ENCODE peak calls at places on chromosomes 6 and 20, in eight cellular contexts. X is GM13977, R is A673, P is brain microvascular endothelial cell, Y is HCT116, K is GM12865, V is left lung, M is WTC11. W is an unnamed sample.

GRCh38 chr6:109671721-109672120 is 19.3 kb downstream of the AK9 start:
- DNase-seq in X (no peak), R (no peak), P (peak; percentile 72), Y (no peak), K (no peak), V (no peak), M (no peak), W (no peak)

GRCh38 chr6:146336200-146336599 is 207.4 kb upstream of the RAB32 start:
- DNase-seq in X (no peak), R (peak; percentile 89), P (no peak), Y (no peak), K (no peak), V (no peak), M (no peak), W (no peak)

GRCh38 chr6:41712651-41713103 is 22.7 kb downstream of the TFEB start:
- DNase-seq in X (no peak), R (no peak), P (no peak), Y (no peak), K (no peak), V (peak; percentile 82), M (no peak), W (no peak)

GRCh38 chr6:74879234-74879633 is 326.6 kb downstream of the COL12A1 start:
- DNase-seq in X (no peak), R (no peak), P (peak; percentile 61), Y (no peak), K (no peak), V (no peak), M (no peak), W (no peak)

GRCh38 chr6:37059344-37060194 is 54.1 kb downstream of the FGD2 start:
- DNase-seq in X (no peak), R (peak; percentile 91), P (peak; percentile 95), Y (peak; percentile 96), K (peak; percentile 19), V (peak; percentile 77), M (peak; percentile 73), W (peak; percentile 39)

GRCh38 chr6:155327326-155328073 is 13.2 kb upstream of the TFB1M start:
- DNase-seq in X (peak; percentile 20), R (peak; percentile 81), P (peak; percentile 45), Y (peak; percentile 55), K (peak; percentile 84), V (no peak), M (peak; percentile 48), W (peak; percentile 79)

GRCh38 chr20:35839891-35840290 is 68.1 kb downstream of the PHF20 start:
- DNase-seq in X (no peak), R (no peak), P (no peak), Y (no peak), K (no peak), V (no peak), M (no peak), W (no peak)

GRCh38 chr6:15296735-15297134 is 50.9 kb downstream of the JARID2 start:
- DNase-seq in X (peak; percentile 40), R (no peak), P (no peak), Y (no peak), K (peak; percentile 90), V (no peak), M (no peak), W (no peak)

GRCh38 chr6:2870046-2870636 is 28.5 kb upstream of the SERPINB1 start:
- DNase-seq in X (no peak), R (no peak), P (no peak), Y (no peak), K (no peak), V (no peak), M (no peak), W (no peak)

GRCh38 chr20:51354769-51355319 is 187.7 kb downstream of the NFATC2 start:
- DNase-seq in X (no peak), R (peak; percentile 26), P (peak; percentile 74), Y (no peak), K (no peak), V (no peak), M (no peak), W (no peak)

GRCh38 chr6:150897400-150897943 is 32.0 kb downstream of the MTHFD1L start:
- DNase-seq in X (peak; percentile 35), R (no peak), P (no peak), Y (no peak), K (peak; percentile 79), V (no peak), M (no peak), W (no peak)

GRCh38 chr6:21199246-21199645 is 394.3 kb upstream of the SOX4 start:
- DNase-seq in X (no peak), R (peak; percentile 91), P (no peak), Y (no peak), K (no peak), V (no peak), M (no peak), W (no peak)

GRCh38 chr6:169930799-169931198 is 179.4 kb downstream of the ERMARD start:
- DNase-seq in X (no peak), R (peak; percentile 17), P (no peak), Y (no peak), K (no peak), V (no peak), M (no peak), W (no peak)

GRCh38 chr6:7914311-7914710 is 3.7 kb upstream of the TXNDC5 start:
- DNase-seq in X (no peak), R (no peak), P (no peak), Y (no peak), K (no peak), V (no peak), M (no peak), W (no peak)

GRCh38 chr20:62894261-62894660 is 32.0 kb downstream of the DIDO1 start:
- DNase-seq in X (no peak), R (no peak), P (no peak), Y (no peak), K (no peak), V (no peak), M (no peak), W (no peak)

GRCh38 chr20:62891111-62891510 is 29.5 kb upstream of the TCFL5 start:
- DNase-seq in X (no peak), R (no peak), P (no peak), Y (no peak), K (no peak), V (peak; percentile 33), M (no peak), W (no peak)

GRCh38 chr20:62895539-62895938 is 30.8 kb downstream of the DIDO1 start:
- DNase-seq in X (no peak), R (no peak), P (no peak), Y (no peak), K (no peak), V (no peak), M (no peak), W (no peak)

GRCh38 chr20:62892348-62893304 is 31.0 kb upstream of the TCFL5 start:
- DNase-seq in X (no peak), R (no peak), P (no peak), Y (no peak), K (no peak), V (no peak), M (no peak), W (no peak)

GRCh38 chr20:62893700-62894099 is 32.1 kb upstream of the TCFL5 start:
- DNase-seq in X (no peak), R (no peak), P (no peak), Y (no peak), K (no peak), V (no peak), M (no peak), W (no peak)
- TF ChIP-seq CTCF in X (peak; percentile 2), R (no peak), P (peak; percentile 44), Y (no peak), K (no peak), V (no peak), M (no peak), W (no peak)

DNA sequence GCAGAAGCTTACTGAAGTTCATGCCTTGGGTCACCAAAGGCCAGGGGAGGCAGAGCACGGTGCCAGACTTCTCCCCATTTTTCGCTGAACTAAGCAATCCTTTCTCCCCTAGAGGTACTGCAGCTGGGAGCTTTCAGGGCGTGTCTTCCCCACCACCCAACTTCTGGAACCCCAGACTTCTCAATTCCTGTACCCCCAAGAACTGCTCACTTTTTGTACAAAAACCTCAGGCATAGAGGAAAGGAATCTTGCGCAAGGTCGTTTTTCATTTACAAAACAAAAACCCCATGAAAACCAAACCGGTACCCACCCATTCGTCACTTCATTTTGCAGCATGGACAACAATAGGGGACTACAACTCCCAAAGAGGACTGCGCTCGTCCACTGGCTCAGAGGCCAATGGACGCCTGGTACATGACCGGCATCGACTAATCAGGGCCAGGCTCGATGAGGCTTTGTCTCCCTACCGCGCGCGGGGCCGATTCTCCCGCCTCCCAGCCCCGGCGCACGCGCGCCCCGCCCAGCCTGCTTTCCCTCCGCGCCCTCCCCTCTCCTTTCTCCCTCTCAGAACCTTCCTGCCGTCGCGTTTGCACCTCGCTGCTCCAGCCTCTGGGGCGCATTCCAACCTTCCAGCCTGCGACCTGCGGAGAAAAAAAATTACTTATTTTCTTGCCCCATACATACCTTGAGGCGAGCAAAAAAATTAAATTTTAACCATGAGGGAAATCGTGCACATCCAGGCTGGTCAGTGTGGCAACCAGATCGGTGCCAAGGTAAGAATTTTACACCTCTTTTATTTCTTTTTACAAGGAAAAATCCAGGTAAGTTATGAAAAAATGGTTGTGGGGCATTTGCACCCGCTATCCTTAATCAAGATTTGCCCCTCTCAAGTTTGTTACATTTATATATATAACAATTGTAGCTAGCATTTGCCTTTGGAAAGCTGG is at the start of gene TUBB:
- DNase-seq in X (peak; percentile 92), R (peak; percentile 99), P (peak; percentile 98), Y (peak; percentile 96), K (peak; percentile 98), V (peak; percentile 99), M (peak; percentile 97), W (peak; percentile 94)
- TF ChIP-seq CTCF in X (no peak), R (no peak), P (peak; percentile 27), Y (no peak), K (no peak), V (no peak), M (no peak), W (peak; percentile 30)

GRCh38 chr6:145043926-145044500 is 691.3 kb downstream of the EPM2A start:
- DNase-seq in X (no peak), R (no peak), P (no peak), Y (no peak), K (peak; percentile 27), V (no peak), M (no peak), W (no peak)

GRCh38 chr6:145036848-145037567 is 698.3 kb downstream of the EPM2A start:
- DNase-seq in X (no peak), R (peak; percentile 32), P (peak; percentile 18), Y (no peak), K (no peak), V (no peak), M (no peak), W (no peak)

GRCh38 chr6:145044606-145045275 is 690.6 kb downstream of the EPM2A start:
- DNase-seq in X (no peak), R (no peak), P (peak; percentile 72), Y (no peak), K (no peak), V (no peak), M (no peak), W (no peak)

GRCh38 chr6:145042559-145042958 is 692.8 kb downstream of the EPM2A start:
- DNase-seq in X (no peak), R (no peak), P (no peak), Y (no peak), K (peak; percentile 17), V (no peak), M (peak; percentile 52), W (no peak)
- TF ChIP-seq CTCF in X (no peak), R (peak; percentile 39), P (peak; percentile 30), Y (no peak), K (peak; percentile 40), V (no peak), M (peak; percentile 33), W (peak; percentile 28)

DNA sequence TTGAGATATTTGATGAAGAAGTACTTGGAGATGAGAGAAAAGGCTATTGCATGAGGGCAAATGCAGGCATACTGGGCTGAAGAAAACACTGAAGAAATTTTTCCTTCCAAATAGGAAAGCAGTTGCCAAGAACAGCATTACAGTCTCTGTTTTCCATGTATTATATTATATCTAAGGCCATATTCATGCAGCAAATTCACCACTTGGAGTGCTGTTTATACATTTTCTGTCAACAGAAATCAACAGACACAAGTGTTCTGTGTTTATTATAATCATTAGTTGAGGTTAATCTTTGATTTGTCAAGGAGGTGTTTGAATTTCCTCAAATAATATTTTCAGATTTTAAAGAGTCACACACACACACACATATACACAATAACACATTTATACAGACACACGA is 268.8 kb upstream of the PLCB4 start:
- DNase-seq in X (no peak), R (no peak), P (no peak), Y (no peak), K (no peak), V (no peak), M (no peak), W (no peak)
- TF ChIP-seq CTCF in X (no peak), R (peak; percentile 29), P (no peak), Y (no peak), K (no peak), V (no peak), M (no peak), W (peak; percentile 28)